ENCODE peak calls at places on chromosomes 3 and 15, in six cellular contexts. P is IMR-90, Z is HepG2, W is stomach, E is Peyer's patch, B is A549. A is an unnamed sample.

GRCh38 chr15:100596792-100597191 is 5.2 kb downstream of the LINS1 start:
- DNase-seq in P (no peak), Z (no peak), W (peak), E (peak), B (no peak), A (no peak)

GRCh38 chr3:56758539-56758981 is 43.2 kb downstream of the ARHGEF3 start:
- DNase-seq in P (peak), Z (peak), W (peak), E (no peak), B (peak), A (peak)

GRCh38 chr3:48963591-48963990 is 26.4 kb upstream of the P4HTM start:
- DNase-seq in P (no peak), Z (no peak), W (no peak), E (no peak), B (no peak), A (no peak)

GRCh38 chr3:123027292-123028232 is at the start of gene SEMA5B:
- DNase-seq in P (no peak), Z (no peak), W (peak), E (peak), B (peak), A (no peak)

GRCh38 chr3:162677475-162677874 is 1180.9 kb downstream of the OTOL1 start:
- DNase-seq in P (no peak), Z (no peak), W (no peak), E (no peak), B (no peak), A (no peak)

GRCh38 chr15:26697913-26698312 is 75.0 kb downstream of the GABRB3 start:
- DNase-seq in P (no peak), Z (no peak), W (no peak), E (no peak), B (no peak), A (no peak)

GRCh38 chr3:55608266-55608937 is 121.3 kb upstream of the WNT5A start:
- DNase-seq in P (no peak), Z (no peak), W (no peak), E (no peak), B (no peak), A (no peak)

GRCh38 chr3:134033315-134033996 is 3.7 kb upstream of the SLCO2A1 start:
- DNase-seq in P (no peak), Z (no peak), W (no peak), E (no peak), B (no peak), A (no peak)

GRCh38 chr3:61417352-61417751 is 144.0 kb upstream of the PTPRG start:
- DNase-seq in P (no peak), Z (no peak), W (no peak), E (no peak), B (no peak), A (peak)

GRCh38 chr3:169686874-169687273 is 23.4 kb upstream of the MECOM start:
- DNase-seq in P (no peak), Z (peak), W (peak), E (no peak), B (no peak), A (no peak)

GRCh38 chr3:177035678-177036077 is 161.6 kb downstream of the TBL1XR1 start:
- DNase-seq in P (no peak), Z (no peak), W (no peak), E (no peak), B (no peak), A (no peak)

GRCh38 chr3:69201658-69202057 is 79.3 kb upstream of the LMOD3 start:
- DNase-seq in P (no peak), Z (no peak), W (peak), E (no peak), B (no peak), A (no peak)

GRCh38 chr15:84862214-84862975 is 22.1 kb upstream of the SLC28A1 start:
- DNase-seq in P (no peak), Z (peak), W (no peak), E (no peak), B (peak), A (no peak)

GRCh38 chr3:12136371-12136770 is 22.3 kb downstream of the TIMP4 start:
- DNase-seq in P (no peak), Z (no peak), W (no peak), E (no peak), B (no peak), A (no peak)

GRCh38 chr3:170517251-170517945 is 68.5 kb downstream of the SLC7A14 start:
- DNase-seq in P (no peak), Z (no peak), W (no peak), E (no peak), B (no peak), A (no peak)

GRCh38 chr3:159953320-159953719 is 35.3 kb upstream of the IL12A start:
- DNase-seq in P (no peak), Z (no peak), W (no peak), E (no peak), B (no peak), A (no peak)

GRCh38 chr15:88208305-88208704 is 48.2 kb downstream of the NTRK3 start:
- DNase-seq in P (no peak), Z (no peak), W (no peak), E (no peak), B (no peak), A (no peak)

GRCh38 chr3:138114988-138115971 is at the start of gene DZIP1L:
- DNase-seq in P (peak), Z (peak), W (peak), E (no peak), B (peak), A (peak)

GRCh38 chr3:158713094-158713499 is 19.2 kb downstream of the RARRES1 start:
- DNase-seq in P (no peak), Z (no peak), W (peak), E (no peak), B (no peak), A (no peak)

GRCh38 chr3:186937017-186937875 is 6.9 kb downstream of the ST6GAL1 start:
- DNase-seq in P (no peak), Z (no peak), W (no peak), E (no peak), B (no peak), A (no peak)

GRCh38 chr15:31857194-31857593 is 173.1 kb upstream of the CHRNA7 start:
- DNase-seq in P (no peak), Z (no peak), W (no peak), E (no peak), B (no peak), A (no peak)

GRCh38 chr3:53346514-53346913 is 829 bp downstream of the DCP1A start:
- DNase-seq in P (no peak), Z (peak), W (no peak), E (no peak), B (peak), A (no peak)

GRCh38 chr3:183210341-183210740 is 42.7 kb upstream of the B3GNT5 start:
- DNase-seq in P (no peak), Z (no peak), W (no peak), E (no peak), B (no peak), A (no peak)

GRCh38 chr3:15055019-15055557 is 10.0 kb downstream of the MRPS25 start:
- DNase-seq in P (peak), Z (no peak), W (no peak), E (peak), B (no peak), A (no peak)

GRCh38 chr3:124786491-124787241 is 56.4 kb downstream of the UMPS start:
- DNase-seq in P (peak), Z (no peak), W (no peak), E (no peak), B (peak), A (no peak)

GRCh38 chr15:70324001-70324974 is 226.6 kb upstream of the TLE3 start:
- DNase-seq in P (peak), Z (no peak), W (peak), E (no peak), B (peak), A (no peak)

GRCh38 chr15:63019539-63020109 is 22.9 kb upstream of the TPM1 start:
- DNase-seq in P (peak), Z (peak), W (peak), E (no peak), B (peak), A (peak)

GRCh38 chr3:58041182-58041825 is 33.1 kb downstream of the FLNB start:
- DNase-seq in P (peak), Z (peak), W (no peak), E (no peak), B (no peak), A (no peak)

GRCh38 chr3:176296066-176296597 is 901.1 kb downstream of the TBL1XR1 start:
- DNase-seq in P (peak), Z (no peak), W (no peak), E (no peak), B (no peak), A (no peak)

GRCh38 chr3:64591606-64592005 is 96.2 kb downstream of the ADAMTS9 start:
- DNase-seq in P (no peak), Z (no peak), W (no peak), E (no peak), B (no peak), A (no peak)

GRCh38 chr3:39147374-39147709 is 6.0 kb downstream of the CSRNP1 start:
- DNase-seq in P (no peak), Z (no peak), W (no peak), E (no peak), B (no peak), A (no peak)

GRCh38 chr3:39146611-39147373 is 6.6 kb downstream of the CSRNP1 start:
- DNase-seq in P (peak), Z (peak), W (peak), E (peak), B (peak), A (peak)

GRCh38 chr3:39144748-39145380 is 8.5 kb downstream of the CSRNP1 start:
- DNase-seq in P (no peak), Z (no peak), W (no peak), E (no peak), B (no peak), A (no peak)

GRCh38 chr3:39147711-39148115 is 5.7 kb downstream of the CSRNP1 start:
- DNase-seq in P (peak), Z (no peak), W (no peak), E (peak), B (no peak), A (no peak)

GRCh38 chr3:39146083-39146501 is 7.3 kb downstream of the CSRNP1 start:
- DNase-seq in P (no peak), Z (no peak), W (no peak), E (no peak), B (no peak), A (no peak)
- H3K27ac ChIP-seq in P (peak), Z (no peak), W (peak), E (peak), B (peak), A (peak)

DNA sequence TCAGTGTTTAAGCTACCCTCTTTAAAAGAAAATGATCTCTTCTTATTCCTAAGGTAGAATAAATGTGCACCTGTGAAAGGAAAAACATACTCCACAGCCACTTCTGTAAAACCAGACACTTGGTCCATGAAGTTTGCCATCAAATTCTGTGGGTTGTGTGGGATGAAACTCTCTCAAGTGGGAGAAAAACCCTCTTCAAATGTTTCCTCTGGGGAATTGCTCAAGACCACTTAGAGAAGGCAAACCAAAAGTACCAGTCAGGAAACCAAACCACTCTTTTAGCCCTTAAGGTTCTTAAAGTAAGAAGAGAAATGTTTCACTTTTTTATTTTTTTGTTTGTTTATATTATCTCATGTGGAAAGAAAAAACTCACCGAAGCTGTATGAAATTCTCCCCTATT is 1.2 kb downstream of the COL8A1 start:
- DNase-seq in P (peak), Z (no peak), W (no peak), E (no peak), B (no peak), A (no peak)
- H3K4me3 ChIP-seq in P (peak), Z (no peak), W (no peak), E (no peak), B (no peak), A (no peak)

GRCh38 chr15:82980986-82981385 is 5.0 kb upstream of the RAMAC start:
- DNase-seq in P (no peak), Z (no peak), W (no peak), E (no peak), B (no peak), A (no peak)

GRCh38 chr15:82986442-82986780 is 401 bp downstream of the RAMAC start:
- DNase-seq in P (peak), Z (no peak), W (no peak), E (no peak), B (no peak), A (no peak)

DNA sequence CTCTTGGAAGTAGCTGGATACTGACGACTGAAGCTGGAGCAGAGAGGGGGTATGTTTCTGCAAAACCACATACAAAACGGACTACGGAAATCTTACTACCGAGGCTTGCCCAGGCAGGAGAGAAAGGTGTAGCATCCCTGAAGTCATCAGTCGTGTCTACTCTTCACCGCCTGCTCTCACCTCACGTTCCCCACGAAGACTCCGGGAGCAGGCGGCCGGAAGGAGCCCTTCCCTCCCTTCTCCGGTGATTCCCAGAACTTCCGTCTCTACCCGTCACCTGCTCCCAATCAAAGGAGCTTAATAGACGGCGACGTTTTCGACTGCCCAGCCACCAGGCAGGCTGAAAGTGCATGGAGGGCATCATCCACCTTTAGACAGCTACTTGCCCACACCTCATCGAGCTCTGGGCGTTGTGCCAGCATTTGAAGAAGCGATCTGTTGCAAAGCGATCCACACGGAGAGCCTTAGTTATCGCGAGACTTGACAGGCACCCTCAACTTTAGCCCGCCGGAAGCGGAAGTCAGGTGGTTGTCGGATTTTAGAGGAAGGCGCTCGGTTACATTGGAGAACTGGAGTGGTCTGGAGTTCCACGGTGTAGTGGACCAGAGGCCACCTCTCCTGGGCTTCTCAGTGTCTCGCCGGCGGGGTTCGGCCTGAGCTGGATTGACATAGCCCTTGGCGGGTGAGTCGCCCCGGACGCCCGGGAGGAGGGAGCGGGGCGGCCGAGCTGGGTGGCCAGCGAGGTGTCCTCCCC is at the start of gene RAMAC:
- DNase-seq in P (peak), Z (peak), W (peak), E (peak), B (peak), A (peak)
- TF ChIP-seq POLR2A in P (peak), Z (peak), W (no peak), E (peak), B (peak), A (peak)

GRCh38 chr3:137103739-137104138 is 146.0 kb downstream of the IL20RB start:
- DNase-seq in P (no peak), Z (no peak), W (no peak), E (no peak), B (no peak), A (no peak)
- H3K27ac ChIP-seq in P (no peak), Z (no peak), W (no peak), E (no peak), B (no peak), A (no peak)

DNA sequence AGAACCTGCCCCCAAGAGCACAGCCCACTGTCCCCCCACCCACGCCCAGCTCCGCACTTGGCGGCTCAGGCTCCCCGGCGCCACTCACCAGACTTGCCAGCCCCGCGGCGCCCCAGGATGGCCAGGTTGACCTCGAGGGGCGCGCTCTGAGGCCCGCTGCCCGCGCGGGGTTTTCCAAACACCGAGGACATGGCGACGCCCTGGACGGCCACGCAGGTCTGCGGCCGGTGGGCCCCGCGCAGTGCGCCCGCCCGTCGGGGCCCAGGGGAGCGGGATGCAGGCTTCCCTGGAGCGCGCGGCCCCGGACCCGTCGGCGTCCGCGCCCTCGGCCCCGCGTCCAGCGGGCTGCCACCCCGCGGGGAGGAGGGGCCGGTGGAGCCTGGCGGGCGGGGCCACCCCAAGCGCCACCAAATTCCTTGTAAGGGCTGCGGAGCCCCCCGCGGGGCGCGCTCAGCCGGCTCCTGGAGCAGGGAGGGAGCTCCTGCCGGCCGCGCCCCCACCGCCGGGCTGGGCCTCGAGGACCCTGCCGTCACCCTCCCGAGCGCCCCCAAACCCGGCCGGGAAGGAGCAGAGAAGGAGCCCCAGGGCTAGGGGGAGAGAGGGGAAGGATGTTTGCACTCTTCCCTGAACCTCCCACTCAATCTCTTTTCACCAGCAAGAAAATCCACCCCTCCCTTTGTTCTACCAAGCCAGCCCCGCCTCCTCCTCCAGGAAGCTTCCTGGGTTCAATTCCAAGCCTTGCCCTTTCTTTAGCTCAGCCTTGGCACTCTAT is at the start of gene RASL12:
- DNase-seq in P (no peak), Z (no peak), W (no peak), E (no peak), B (no peak), A (no peak)
- H3K4me3 ChIP-seq in P (no peak), Z (no peak), W (peak), E (peak), B (peak), A (peak)

GRCh38 chr15:65870889-65871533 is 1.7 kb downstream of the RAB11A start:
- DNase-seq in P (peak), Z (peak), W (no peak), E (no peak), B (peak), A (no peak)
- TF ChIP-seq POLR2A in P (no peak), Z (no peak), W (no peak), E (peak), B (no peak), A (no peak)

A was measured in gastrocnemius medialis.